ENCODE peak calls at places on chromosomes 5 and 9, in ten cellular contexts. One of them, this sample, is unnamed.
A peak's percentile ranks its signal among the peaks of the same experiment; 100 is the strongest.

GRCh38 chr9:33196736-33197135 is 29.6 kb upstream of the B4GALT1 start:
- DNase-seq in lung: no peak
- DNase-seq in lower leg skin: no peak
- DNase-seq in kidney: no peak
- DNase-seq in AG04449: no peak
- DNase-seq in foreskin fibroblast: no peak
- DNase-seq in brain microvascular endothelial cell: no peak
- DNase-seq in choroid plexus epithelial cell: no peak
- DNase-seq in thyroid gland: no peak
- DNase-seq in A549: no peak
- DNase-seq in this sample: no peak

GRCh38 chr9:91197232-91198181 is 164.2 kb downstream of the AUH start:
- DNase-seq in lung: peak; percentile 83
- DNase-seq in lower leg skin: peak; percentile 95
- DNase-seq in kidney: no peak
- DNase-seq in AG04449: peak; percentile 93
- DNase-seq in foreskin fibroblast: peak; percentile 99
- DNase-seq in brain microvascular endothelial cell: peak; percentile 81
- DNase-seq in choroid plexus epithelial cell: peak; percentile 98
- DNase-seq in thyroid gland: peak; percentile 23
- DNase-seq in A549: peak; percentile 98
- DNase-seq in this sample: no peak

GRCh38 chr5:52139888-52140580 is 647.7 kb upstream of the ITGA1 start:
- DNase-seq in lung: no peak
- DNase-seq in lower leg skin: no peak
- DNase-seq in kidney: no peak
- DNase-seq in AG04449: no peak
- DNase-seq in foreskin fibroblast: no peak
- DNase-seq in brain microvascular endothelial cell: no peak
- DNase-seq in choroid plexus epithelial cell: no peak
- DNase-seq in thyroid gland: no peak
- DNase-seq in A549: no peak
- DNase-seq in this sample: no peak

GRCh38 chr9:32378993-32379729 is 5.3 kb upstream of the ACO1 start:
- DNase-seq in lung: peak; percentile 51
- DNase-seq in lower leg skin: peak; percentile 33
- DNase-seq in kidney: no peak
- DNase-seq in AG04449: no peak
- DNase-seq in foreskin fibroblast: peak; percentile 64
- DNase-seq in brain microvascular endothelial cell: peak; percentile 66
- DNase-seq in choroid plexus epithelial cell: peak; percentile 92
- DNase-seq in thyroid gland: peak; percentile 30
- DNase-seq in A549: peak; percentile 82
- DNase-seq in this sample: peak; percentile 13

GRCh38 chr5:76718381-76718832 is 2.5 kb downstream of the F2R start:
- DNase-seq in lung: no peak
- DNase-seq in lower leg skin: no peak
- DNase-seq in kidney: no peak
- DNase-seq in AG04449: no peak
- DNase-seq in foreskin fibroblast: no peak
- DNase-seq in brain microvascular endothelial cell: peak; percentile 56
- DNase-seq in choroid plexus epithelial cell: no peak
- DNase-seq in thyroid gland: no peak
- DNase-seq in A549: no peak
- DNase-seq in this sample: no peak

GRCh38 chr5:139839416-139839815 is 43.8 kb downstream of the PSD2 start:
- DNase-seq in lung: no peak
- DNase-seq in lower leg skin: no peak
- DNase-seq in kidney: peak; percentile 46
- DNase-seq in AG04449: no peak
- DNase-seq in foreskin fibroblast: no peak
- DNase-seq in brain microvascular endothelial cell: no peak
- DNase-seq in choroid plexus epithelial cell: no peak
- DNase-seq in thyroid gland: no peak
- DNase-seq in A549: no peak
- DNase-seq in this sample: no peak

GRCh38 chr9:134939080-134939733 is 21.5 kb upstream of the FCN1 start:
- DNase-seq in lung: no peak
- DNase-seq in lower leg skin: no peak
- DNase-seq in kidney: peak; percentile 63
- DNase-seq in AG04449: no peak
- DNase-seq in foreskin fibroblast: no peak
- DNase-seq in brain microvascular endothelial cell: no peak
- DNase-seq in choroid plexus epithelial cell: no peak
- DNase-seq in thyroid gland: no peak
- DNase-seq in A549: no peak
- DNase-seq in this sample: no peak

GRCh38 chr9:84866402-84866801 is 196.9 kb downstream of the NTRK2 start:
- DNase-seq in lung: no peak
- DNase-seq in lower leg skin: no peak
- DNase-seq in kidney: no peak
- DNase-seq in AG04449: no peak
- DNase-seq in foreskin fibroblast: no peak
- DNase-seq in brain microvascular endothelial cell: no peak
- DNase-seq in choroid plexus epithelial cell: no peak
- DNase-seq in thyroid gland: no peak
- DNase-seq in A549: no peak
- DNase-seq in this sample: no peak

GRCh38 chr9:37645903-37646506 is 4.7 kb upstream of the FRMPD1 start:
- DNase-seq in lung: no peak
- DNase-seq in lower leg skin: no peak
- DNase-seq in kidney: no peak
- DNase-seq in AG04449: no peak
- DNase-seq in foreskin fibroblast: no peak
- DNase-seq in brain microvascular endothelial cell: no peak
- DNase-seq in choroid plexus epithelial cell: no peak
- DNase-seq in thyroid gland: no peak
- DNase-seq in A549: no peak
- DNase-seq in this sample: no peak

GRCh38 chr9:115138151-115138550 is 20.2 kb upstream of the TNC start:
- DNase-seq in lung: no peak
- DNase-seq in lower leg skin: no peak
- DNase-seq in kidney: no peak
- DNase-seq in AG04449: no peak
- DNase-seq in foreskin fibroblast: peak; percentile 41
- DNase-seq in brain microvascular endothelial cell: no peak
- DNase-seq in choroid plexus epithelial cell: peak; percentile 45
- DNase-seq in thyroid gland: no peak
- DNase-seq in A549: no peak
- DNase-seq in this sample: no peak

GRCh38 chr5:62538017-62538942 is 40.3 kb upstream of the LRRC70 start:
- DNase-seq in lung: no peak
- DNase-seq in lower leg skin: no peak
- DNase-seq in kidney: no peak
- DNase-seq in AG04449: peak; percentile 33
- DNase-seq in foreskin fibroblast: peak; percentile 53
- DNase-seq in brain microvascular endothelial cell: peak; percentile 76
- DNase-seq in choroid plexus epithelial cell: peak; percentile 83
- DNase-seq in thyroid gland: peak; percentile 12
- DNase-seq in A549: peak; percentile 73
- DNase-seq in this sample: no peak

GRCh38 chr5:137845472-137845871 is 22.2 kb upstream of the MYOT start:
- DNase-seq in lung: no peak
- DNase-seq in lower leg skin: no peak
- DNase-seq in kidney: no peak
- DNase-seq in AG04449: no peak
- DNase-seq in foreskin fibroblast: no peak
- DNase-seq in brain microvascular endothelial cell: no peak
- DNase-seq in choroid plexus epithelial cell: no peak
- DNase-seq in thyroid gland: no peak
- DNase-seq in A549: no peak
- DNase-seq in this sample: no peak

GRCh38 chr5:147461915-147462314 is 48.0 kb downstream of the DPYSL3 start:
- DNase-seq in lung: no peak
- DNase-seq in lower leg skin: no peak
- DNase-seq in kidney: no peak
- DNase-seq in AG04449: no peak
- DNase-seq in foreskin fibroblast: peak; percentile 43
- DNase-seq in brain microvascular endothelial cell: no peak
- DNase-seq in choroid plexus epithelial cell: peak; percentile 22
- DNase-seq in thyroid gland: no peak
- DNase-seq in A549: no peak
- DNase-seq in this sample: no peak

GRCh38 chr5:171295801-171296200 is 13.2 kb upstream of the TLX3 start:
- DNase-seq in lung: no peak
- DNase-seq in lower leg skin: no peak
- DNase-seq in kidney: no peak
- DNase-seq in AG04449: no peak
- DNase-seq in foreskin fibroblast: no peak
- DNase-seq in brain microvascular endothelial cell: no peak
- DNase-seq in choroid plexus epithelial cell: no peak
- DNase-seq in thyroid gland: no peak
- DNase-seq in A549: no peak
- DNase-seq in this sample: no peak

GRCh38 chr5:179837076-179838011 is 16.6 kb downstream of the SQSTM1 start:
- DNase-seq in lung: no peak
- DNase-seq in lower leg skin: no peak
- DNase-seq in kidney: peak; percentile 65
- DNase-seq in AG04449: no peak
- DNase-seq in foreskin fibroblast: no peak
- DNase-seq in brain microvascular endothelial cell: no peak
- DNase-seq in choroid plexus epithelial cell: no peak
- DNase-seq in thyroid gland: no peak
- DNase-seq in A549: no peak
- DNase-seq in this sample: no peak
- TF ChIP-seq CTCF in lung: no peak
- TF ChIP-seq CTCF in lower leg skin: no peak
- TF ChIP-seq CTCF in kidney: no peak
- TF ChIP-seq CTCF in AG04449: no peak
- TF ChIP-seq CTCF in foreskin fibroblast: no peak
- TF ChIP-seq CTCF in brain microvascular endothelial cell: no peak
- TF ChIP-seq CTCF in choroid plexus epithelial cell: no peak
- TF ChIP-seq CTCF in thyroid gland: no peak
- TF ChIP-seq CTCF in A549: no peak
- TF ChIP-seq CTCF in this sample: no peak

GRCh38 chr5:59317772-59318205 is 575.7 kb downstream of the PDE4D start:
- DNase-seq in lung: no peak
- DNase-seq in lower leg skin: no peak
- DNase-seq in kidney: no peak
- DNase-seq in AG04449: no peak
- DNase-seq in foreskin fibroblast: no peak
- DNase-seq in brain microvascular endothelial cell: no peak
- DNase-seq in choroid plexus epithelial cell: no peak
- DNase-seq in thyroid gland: no peak
- DNase-seq in A549: no peak
- DNase-seq in this sample: no peak
- H3K4me3 ChIP-seq in lung: no peak overlapping the region
- H3K4me3 ChIP-seq in lower leg skin: no peak overlapping the region
- H3K4me3 ChIP-seq in kidney: no peak overlapping the region
- H3K4me3 ChIP-seq in AG04449: no peak overlapping the region
- H3K4me3 ChIP-seq in foreskin fibroblast: no peak overlapping the region
- H3K4me3 ChIP-seq in brain microvascular endothelial cell: no peak overlapping the region
- H3K4me3 ChIP-seq in choroid plexus epithelial cell: no peak overlapping the region
- H3K4me3 ChIP-seq in thyroid gland: no peak overlapping the region
- H3K4me3 ChIP-seq in A549: no peak overlapping the region
- H3K4me3 ChIP-seq in this sample: no peak overlapping the region

GRCh38 chr5:135660826-135661555 is 82.2 kb upstream of the CXCL14 start:
- DNase-seq in lung: peak; percentile 10
- DNase-seq in lower leg skin: no peak
- DNase-seq in kidney: peak; percentile 75
- DNase-seq in AG04449: no peak
- DNase-seq in foreskin fibroblast: no peak
- DNase-seq in brain microvascular endothelial cell: no peak
- DNase-seq in choroid plexus epithelial cell: peak; percentile 46
- DNase-seq in thyroid gland: peak; percentile 89
- DNase-seq in A549: no peak
- DNase-seq in this sample: no peak

GRCh38 chr5:135655326-135655725 is 76.5 kb upstream of the CXCL14 start:
- DNase-seq in lung: no peak
- DNase-seq in lower leg skin: no peak
- DNase-seq in kidney: no peak
- DNase-seq in AG04449: no peak
- DNase-seq in foreskin fibroblast: no peak
- DNase-seq in brain microvascular endothelial cell: no peak
- DNase-seq in choroid plexus epithelial cell: no peak
- DNase-seq in thyroid gland: no peak
- DNase-seq in A549: no peak
- DNase-seq in this sample: no peak

GRCh38 chr5:135662104-135662503 is 83.3 kb upstream of the CXCL14 start:
- DNase-seq in lung: no peak
- DNase-seq in lower leg skin: no peak
- DNase-seq in kidney: no peak
- DNase-seq in AG04449: no peak
- DNase-seq in foreskin fibroblast: no peak
- DNase-seq in brain microvascular endothelial cell: no peak
- DNase-seq in choroid plexus epithelial cell: peak; percentile 8
- DNase-seq in thyroid gland: no peak
- DNase-seq in A549: no peak
- DNase-seq in this sample: no peak

GRCh38 chr5:135654646-135655045 is 75.9 kb upstream of the CXCL14 start:
- DNase-seq in lung: no peak
- DNase-seq in lower leg skin: no peak
- DNase-seq in kidney: no peak
- DNase-seq in AG04449: no peak
- DNase-seq in foreskin fibroblast: no peak
- DNase-seq in brain microvascular endothelial cell: no peak
- DNase-seq in choroid plexus epithelial cell: no peak
- DNase-seq in thyroid gland: no peak
- DNase-seq in A549: no peak
- DNase-seq in this sample: no peak

GRCh38 chr5:135657536-135658307 is 78.9 kb upstream of the CXCL14 start:
- DNase-seq in lung: peak; percentile 19
- DNase-seq in lower leg skin: no peak
- DNase-seq in kidney: no peak
- DNase-seq in AG04449: no peak
- DNase-seq in foreskin fibroblast: no peak
- DNase-seq in brain microvascular endothelial cell: no peak
- DNase-seq in choroid plexus epithelial cell: no peak
- DNase-seq in thyroid gland: no peak
- DNase-seq in A549: no peak
- DNase-seq in this sample: no peak
- TF ChIP-seq CTCF in lung: no peak
- TF ChIP-seq CTCF in lower leg skin: no peak
- TF ChIP-seq CTCF in kidney: no peak
- TF ChIP-seq CTCF in AG04449: no peak
- TF ChIP-seq CTCF in foreskin fibroblast: no peak
- TF ChIP-seq CTCF in brain microvascular endothelial cell: no peak
- TF ChIP-seq CTCF in choroid plexus epithelial cell: no peak
- TF ChIP-seq CTCF in thyroid gland: no peak
- TF ChIP-seq CTCF in A549: no peak
- TF ChIP-seq CTCF in this sample: no peak

DNA sequence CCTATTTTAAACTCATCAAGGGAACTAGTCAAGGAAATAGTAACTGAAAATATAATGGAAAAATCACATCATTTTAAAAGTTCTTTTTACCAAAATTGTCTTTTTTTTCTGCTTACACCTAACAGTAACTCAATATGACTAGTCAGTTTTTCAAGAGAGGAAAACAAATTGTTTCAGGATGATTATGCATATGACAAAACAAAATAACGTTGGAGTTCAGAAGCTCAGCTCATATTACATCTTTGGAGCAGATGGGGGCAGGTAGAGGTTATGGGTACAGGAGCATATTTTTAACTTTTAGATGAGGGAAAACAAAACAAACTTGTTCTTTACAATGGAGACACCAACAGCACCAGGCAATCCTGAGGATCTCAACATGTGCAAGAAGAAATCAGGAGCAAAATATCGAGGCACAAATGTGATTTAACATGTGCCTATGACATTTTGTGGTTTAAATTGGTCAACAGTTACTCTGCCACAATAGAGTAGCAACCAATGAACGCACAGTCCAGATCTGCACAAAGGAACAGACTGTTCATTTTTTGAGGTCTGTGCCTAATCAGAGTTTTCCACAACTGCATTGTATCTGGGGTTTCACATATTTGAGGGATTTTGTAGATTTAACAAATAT is 659.0 kb downstream of the ANXA1 start:
- DNase-seq in lung: no peak
- DNase-seq in lower leg skin: no peak
- DNase-seq in kidney: no peak
- DNase-seq in AG04449: no peak
- DNase-seq in foreskin fibroblast: peak; percentile 37
- DNase-seq in brain microvascular endothelial cell: no peak
- DNase-seq in choroid plexus epithelial cell: peak; percentile 97
- DNase-seq in thyroid gland: no peak
- DNase-seq in A549: no peak
- DNase-seq in this sample: no peak
- H3K4me3 ChIP-seq in lung: no peak overlapping the region
- H3K4me3 ChIP-seq in lower leg skin: no peak overlapping the region
- H3K4me3 ChIP-seq in kidney: no peak overlapping the region
- H3K4me3 ChIP-seq in AG04449: no peak overlapping the region
- H3K4me3 ChIP-seq in foreskin fibroblast: no peak overlapping the region
- H3K4me3 ChIP-seq in brain microvascular endothelial cell: no peak overlapping the region
- H3K4me3 ChIP-seq in choroid plexus epithelial cell: no peak overlapping the region
- H3K4me3 ChIP-seq in thyroid gland: no peak overlapping the region
- H3K4me3 ChIP-seq in A549: no peak overlapping the region
- H3K4me3 ChIP-seq in this sample: no peak overlapping the region